ENCODE peak calls at places on chromosomes 13 and 19, in ten cellular contexts. One of them, this sample, is unnamed. For H3K4me1 and H3K27me3, the result is how much of the 10 kb centered on the place peaks cover.

GRCh38 chr13:80284290-80284689 is 56.6 kb downstream of the SPRY2 start:
- DNase-seq in Peyer's patch: no peak
- DNase-seq in heart right ventricle: no peak
- DNase-seq in heart left ventricle: no peak
- DNase-seq in cardiac muscle cell: no peak
- DNase-seq in breast epithelium: no peak
- DNase-seq in tibial artery: no peak
- DNase-seq in IMR-90: no peak
- DNase-seq in neuronal stem cell: no peak
- DNase-seq in HAP-1: no peak
- DNase-seq in this sample: no peak

GRCh38 chr19:31274964-31275319 is 74.3 kb downstream of the TSHZ3 start:
- DNase-seq in Peyer's patch: no peak
- DNase-seq in heart right ventricle: no peak
- DNase-seq in heart left ventricle: no peak
- DNase-seq in cardiac muscle cell: no peak
- DNase-seq in breast epithelium: no peak
- DNase-seq in tibial artery: no peak
- DNase-seq in IMR-90: no peak
- DNase-seq in neuronal stem cell: no peak
- DNase-seq in HAP-1: no peak
- DNase-seq in this sample: no peak

GRCh38 chr13:21465710-21466160 is 6.6 kb upstream of the ZDHHC20 start:
- DNase-seq in Peyer's patch: no peak
- DNase-seq in heart right ventricle: no peak
- DNase-seq in heart left ventricle: no peak
- DNase-seq in cardiac muscle cell: no peak
- DNase-seq in breast epithelium: no peak
- DNase-seq in tibial artery: no peak
- DNase-seq in IMR-90: no peak
- DNase-seq in neuronal stem cell: no peak
- DNase-seq in HAP-1: no peak
- DNase-seq in this sample: no peak

GRCh38 chr19:31232871-31233270 is 116.4 kb downstream of the TSHZ3 start:
- DNase-seq in Peyer's patch: no peak
- DNase-seq in heart right ventricle: no peak
- DNase-seq in heart left ventricle: no peak
- DNase-seq in cardiac muscle cell: no peak
- DNase-seq in breast epithelium: no peak
- DNase-seq in tibial artery: no peak
- DNase-seq in IMR-90: peak
- DNase-seq in neuronal stem cell: no peak
- DNase-seq in HAP-1: no peak
- DNase-seq in this sample: no peak

GRCh38 chr13:76886292-76887061 is at the start of gene KCTD12:
- DNase-seq in Peyer's patch: peak
- DNase-seq in heart right ventricle: peak
- DNase-seq in heart left ventricle: peak
- DNase-seq in cardiac muscle cell: peak
- DNase-seq in breast epithelium: peak
- DNase-seq in tibial artery: peak
- DNase-seq in IMR-90: peak
- DNase-seq in neuronal stem cell: peak
- DNase-seq in HAP-1: peak
- DNase-seq in this sample: peak

GRCh38 chr19:17862711-17863519 is 3.2 kb downstream of the RPL18A start:
- DNase-seq in Peyer's patch: peak
- DNase-seq in heart right ventricle: no peak
- DNase-seq in heart left ventricle: no peak
- DNase-seq in cardiac muscle cell: no peak
- DNase-seq in breast epithelium: no peak
- DNase-seq in tibial artery: no peak
- DNase-seq in IMR-90: no peak
- DNase-seq in neuronal stem cell: no peak
- DNase-seq in HAP-1: peak
- DNase-seq in this sample: no peak

GRCh38 chr19:32613008-32613407 is 32.0 kb downstream of the PDCD5 start:
- DNase-seq in Peyer's patch: no peak
- DNase-seq in heart right ventricle: no peak
- DNase-seq in heart left ventricle: no peak
- DNase-seq in cardiac muscle cell: no peak
- DNase-seq in breast epithelium: no peak
- DNase-seq in tibial artery: no peak
- DNase-seq in IMR-90: no peak
- DNase-seq in neuronal stem cell: no peak
- DNase-seq in HAP-1: no peak
- DNase-seq in this sample: no peak

GRCh38 chr13:101965096-101965495 is 436.8 kb downstream of the FGF14 start:
- DNase-seq in Peyer's patch: no peak
- DNase-seq in heart right ventricle: no peak
- DNase-seq in heart left ventricle: no peak
- DNase-seq in cardiac muscle cell: no peak
- DNase-seq in breast epithelium: no peak
- DNase-seq in tibial artery: no peak
- DNase-seq in IMR-90: no peak
- DNase-seq in neuronal stem cell: no peak
- DNase-seq in HAP-1: no peak
- DNase-seq in this sample: no peak

DNA sequence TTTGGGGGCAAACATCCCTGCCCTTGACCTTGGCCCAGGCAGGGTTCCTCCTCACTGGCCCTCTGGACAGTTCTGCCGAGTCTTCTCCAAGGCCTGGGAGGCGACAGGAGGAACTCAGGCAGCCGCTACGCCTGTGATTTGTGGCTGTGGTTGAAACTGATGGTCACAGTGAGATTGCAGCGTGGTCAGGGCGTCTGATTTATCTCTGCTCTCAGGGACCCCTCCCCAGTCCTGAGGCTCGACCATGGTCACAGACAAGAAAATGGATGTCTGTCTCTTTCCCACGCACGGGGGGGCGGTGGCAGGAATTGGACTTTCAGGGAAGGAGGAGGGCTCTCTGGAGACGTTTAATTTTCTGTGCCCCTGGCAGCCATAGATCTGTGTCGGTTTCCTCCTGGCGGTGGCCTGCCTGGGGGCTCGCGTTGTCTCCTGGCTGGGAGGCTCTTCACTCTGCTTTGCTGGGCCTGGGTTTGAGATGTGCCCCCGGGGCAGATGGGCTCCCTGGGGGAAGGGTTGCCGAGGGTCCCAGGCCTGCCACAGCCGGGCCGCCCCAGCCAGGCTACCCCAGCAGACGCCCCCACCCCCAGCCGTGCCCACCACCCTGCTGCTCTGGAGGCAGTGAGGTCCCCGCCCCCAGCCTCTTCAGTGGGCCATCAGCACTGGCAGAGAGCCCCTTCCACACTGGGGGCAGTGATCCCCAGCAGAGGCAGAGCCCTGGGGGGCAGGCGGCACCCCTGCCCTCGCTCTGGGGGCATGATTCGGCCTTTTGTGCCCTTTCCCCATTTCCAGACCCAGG is 167.3 kb downstream of the KDM4B start:
- DNase-seq in Peyer's patch: no peak
- DNase-seq in heart right ventricle: no peak
- DNase-seq in heart left ventricle: no peak
- DNase-seq in cardiac muscle cell: no peak
- DNase-seq in breast epithelium: no peak
- DNase-seq in tibial artery: no peak
- DNase-seq in IMR-90: no peak
- DNase-seq in neuronal stem cell: no peak
- DNase-seq in HAP-1: no peak
- DNase-seq in this sample: no peak
- H3K4me1 ChIP-seq in Peyer's patch: under half
- H3K4me1 ChIP-seq in heart right ventricle: under half
- H3K4me1 ChIP-seq in heart left ventricle: under half
- H3K4me1 ChIP-seq in cardiac muscle cell: under half
- H3K4me1 ChIP-seq in breast epithelium: under half
- H3K4me1 ChIP-seq in tibial artery: under half
- H3K4me1 ChIP-seq in IMR-90: under half
- H3K4me1 ChIP-seq in neuronal stem cell: under half
- H3K4me1 ChIP-seq in HAP-1: under half
- H3K4me1 ChIP-seq in this sample: under half

DNA sequence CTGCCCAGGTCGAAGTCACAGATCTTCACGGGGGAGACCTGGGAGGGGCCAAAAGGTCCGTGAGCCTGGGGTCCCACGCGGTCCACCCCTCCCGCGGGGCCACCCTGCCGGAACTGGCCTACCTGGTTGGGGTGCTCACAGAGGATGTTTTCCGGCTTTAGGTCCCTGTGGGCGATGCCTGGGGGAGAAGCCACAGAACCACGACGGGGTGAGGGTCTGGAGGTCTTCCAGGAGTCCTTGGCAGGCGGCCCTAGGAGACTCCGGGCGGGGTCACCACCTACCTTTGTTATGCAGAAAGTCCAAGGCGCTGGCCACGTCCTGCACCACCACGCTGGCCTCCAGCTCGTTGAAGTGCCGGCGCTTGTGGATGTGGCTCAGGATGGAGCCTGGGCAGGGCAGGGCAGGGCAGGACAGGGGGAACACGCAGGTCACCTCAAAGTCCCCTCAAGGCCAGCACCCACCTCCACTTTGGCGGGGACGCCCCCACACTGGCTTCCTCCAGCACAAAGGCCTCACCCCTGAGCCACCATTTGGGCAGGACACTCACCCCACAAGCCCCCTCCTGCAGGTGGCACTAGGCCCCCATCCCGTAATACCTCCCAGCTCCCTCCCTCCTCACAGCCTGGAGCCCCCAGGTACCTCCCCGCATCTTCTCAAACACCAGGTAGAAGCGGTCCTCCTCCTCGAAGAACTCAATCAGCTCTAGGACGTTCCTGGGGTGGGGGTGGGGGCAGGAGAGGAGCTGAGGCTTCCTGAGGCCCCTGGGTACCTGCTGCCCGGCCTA is 8.4 kb downstream of the MKNK2 start:
- DNase-seq in Peyer's patch: no peak
- DNase-seq in heart right ventricle: peak
- DNase-seq in heart left ventricle: no peak
- DNase-seq in cardiac muscle cell: no peak
- DNase-seq in breast epithelium: no peak
- DNase-seq in tibial artery: no peak
- DNase-seq in IMR-90: no peak
- DNase-seq in neuronal stem cell: no peak
- DNase-seq in HAP-1: peak
- DNase-seq in this sample: no peak
- H3K4me3 ChIP-seq in Peyer's patch: no peak
- H3K4me3 ChIP-seq in heart right ventricle: peak
- H3K4me3 ChIP-seq in heart left ventricle: peak
- H3K4me3 ChIP-seq in cardiac muscle cell: peak
- H3K4me3 ChIP-seq in breast epithelium: peak
- H3K4me3 ChIP-seq in tibial artery: peak
- H3K4me3 ChIP-seq in IMR-90: no peak
- H3K4me3 ChIP-seq in neuronal stem cell: no peak
- H3K4me3 ChIP-seq in HAP-1: peak
- H3K4me3 ChIP-seq in this sample: peak

DNA sequence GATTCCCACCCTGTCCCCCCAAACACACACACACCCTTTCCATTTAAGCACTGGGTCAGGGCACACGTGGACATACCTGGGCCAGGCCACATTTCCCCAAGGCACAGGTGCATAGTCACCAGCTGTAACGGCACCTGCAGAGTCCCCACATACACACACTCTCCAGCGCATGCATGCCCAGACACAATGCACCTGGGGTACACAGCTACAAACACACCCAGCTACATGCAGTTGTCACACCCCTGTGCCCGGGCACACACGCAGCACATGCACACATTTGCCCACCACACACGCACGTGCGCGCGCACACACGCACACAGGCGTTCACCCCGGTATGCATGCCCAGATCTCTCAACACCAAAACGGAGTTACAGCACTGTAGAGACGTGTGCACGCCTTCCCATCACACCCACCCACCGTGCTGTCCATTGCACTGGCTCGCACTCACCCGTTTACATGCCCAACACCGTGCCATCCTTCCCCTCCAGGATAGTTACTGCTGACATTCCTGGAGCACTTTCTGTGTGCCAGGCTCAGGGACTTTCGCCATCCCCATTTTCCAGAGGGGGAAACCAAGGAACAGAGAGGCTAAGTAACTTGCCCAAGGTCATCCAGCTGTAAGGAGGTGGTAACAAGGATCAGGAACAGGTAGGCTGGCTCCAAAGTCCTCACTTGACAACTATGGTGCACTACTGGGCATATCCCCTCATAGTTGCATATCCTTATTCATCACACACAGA is 749 bp upstream of the SHANK1 start:
- DNase-seq in Peyer's patch: no peak
- DNase-seq in heart right ventricle: no peak
- DNase-seq in heart left ventricle: no peak
- DNase-seq in cardiac muscle cell: no peak
- DNase-seq in breast epithelium: no peak
- DNase-seq in tibial artery: no peak
- DNase-seq in IMR-90: no peak
- DNase-seq in neuronal stem cell: no peak
- DNase-seq in HAP-1: no peak
- DNase-seq in this sample: no peak
- H3K27me3 ChIP-seq in Peyer's patch: under half
- H3K27me3 ChIP-seq in heart right ventricle: under half
- H3K27me3 ChIP-seq in heart left ventricle: under half
- H3K27me3 ChIP-seq in cardiac muscle cell: under half
- H3K27me3 ChIP-seq in breast epithelium: under half
- H3K27me3 ChIP-seq in tibial artery: under half
- H3K27me3 ChIP-seq in IMR-90: under half
- H3K27me3 ChIP-seq in neuronal stem cell: under half
- H3K27me3 ChIP-seq in HAP-1: under half
- H3K27me3 ChIP-seq in this sample: under half

GRCh38 chr13:27621366-27622101 is at the start of gene POLR1D:
- DNase-seq in Peyer's patch: peak
- DNase-seq in heart right ventricle: peak
- DNase-seq in heart left ventricle: peak
- DNase-seq in cardiac muscle cell: peak
- DNase-seq in breast epithelium: peak
- DNase-seq in tibial artery: peak
- DNase-seq in IMR-90: peak
- DNase-seq in neuronal stem cell: peak
- DNase-seq in HAP-1: peak
- DNase-seq in this sample: peak

GRCh38 chr13:27620377-27621115 is at the start of gene LNX2:
- DNase-seq in Peyer's patch: peak
- DNase-seq in heart right ventricle: peak
- DNase-seq in heart left ventricle: peak
- DNase-seq in cardiac muscle cell: peak
- DNase-seq in breast epithelium: peak
- DNase-seq in tibial artery: peak
- DNase-seq in IMR-90: peak
- DNase-seq in neuronal stem cell: peak
- DNase-seq in HAP-1: peak
- DNase-seq in this sample: peak

GRCh38 chr13:27619711-27620376 is 485 bp downstream of the LNX2 start:
- DNase-seq in Peyer's patch: peak
- DNase-seq in heart right ventricle: peak
- DNase-seq in heart left ventricle: peak
- DNase-seq in cardiac muscle cell: no peak
- DNase-seq in breast epithelium: peak
- DNase-seq in tibial artery: peak
- DNase-seq in IMR-90: peak
- DNase-seq in neuronal stem cell: no peak
- DNase-seq in HAP-1: peak
- DNase-seq in this sample: peak

GRCh38 chr13:27622102-27622820 is 569 bp downstream of the POLR1D start:
- DNase-seq in Peyer's patch: peak
- DNase-seq in heart right ventricle: no peak
- DNase-seq in heart left ventricle: no peak
- DNase-seq in cardiac muscle cell: peak
- DNase-seq in breast epithelium: no peak
- DNase-seq in tibial artery: no peak
- DNase-seq in IMR-90: peak
- DNase-seq in neuronal stem cell: no peak
- DNase-seq in HAP-1: peak
- DNase-seq in this sample: peak

DNA sequence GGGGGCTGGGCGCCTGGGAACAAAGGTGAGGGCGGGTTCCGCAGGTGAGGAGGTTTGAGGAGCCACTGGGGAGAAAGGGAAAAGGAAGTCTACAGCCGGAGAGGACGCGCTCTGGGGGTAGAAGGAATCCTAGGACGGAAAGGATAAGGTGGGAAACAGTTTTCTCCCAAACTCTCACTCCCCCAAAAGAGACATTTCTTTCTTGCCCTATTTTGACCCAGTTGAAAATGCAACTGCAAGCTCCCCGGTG is 651 bp upstream of the POLR1D start:
- DNase-seq in Peyer's patch: no peak
- DNase-seq in heart right ventricle: no peak
- DNase-seq in heart left ventricle: no peak
- DNase-seq in cardiac muscle cell: no peak
- DNase-seq in breast epithelium: no peak
- DNase-seq in tibial artery: no peak
- DNase-seq in IMR-90: no peak
- DNase-seq in neuronal stem cell: no peak
- DNase-seq in HAP-1: no peak
- DNase-seq in this sample: no peak
- H3K4me1 ChIP-seq in Peyer's patch: under half
- H3K4me1 ChIP-seq in heart right ventricle: under half
- H3K4me1 ChIP-seq in heart left ventricle: under half
- H3K4me1 ChIP-seq in cardiac muscle cell: under half
- H3K4me1 ChIP-seq in breast epithelium: under half
- H3K4me1 ChIP-seq in tibial artery: under half
- H3K4me1 ChIP-seq in IMR-90: under half
- H3K4me1 ChIP-seq in neuronal stem cell: under half
- H3K4me1 ChIP-seq in HAP-1: under half
- H3K4me1 ChIP-seq in this sample: under half